ENCODE peak calls at places on chromosomes 12 and 14, in six cellular contexts. I, F, Q, O, T and V are unnamed samples.

GRCh38 chr14:100341301-100342031 is 18.3 kb downstream of the SLC25A47 start:
- DNase-seq in Q (peak), T (peak), I (peak), O (peak), F (no peak), V (peak)

GRCh38 chr14:94356379-94357056 is 31.9 kb downstream of the SERPINA1 start:
- DNase-seq in O (no peak), T (no peak), F (no peak), I (peak), Q (no peak), V (no peak)

GRCh38 chr12:92297932-92298681 is 152.5 kb upstream of the BTG1 start:
- DNase-seq in Q (peak), F (no peak), O (peak), T (peak), I (no peak), V (no peak)

GRCh38 chr14:23629204-23629603 is 7.0 kb upstream of the DHRS2 start:
- DNase-seq in T (no peak), I (no peak), O (no peak), Q (no peak), F (no peak), V (peak)

GRCh38 chr14:101588990-101589389 is 27.7 kb downstream of the DIO3 start:
- DNase-seq in I (no peak), F (no peak), O (no peak), T (no peak), Q (no peak), V (peak)

GRCh38 chr12:32877670-32878459 is 18.7 kb downstream of the PKP2 start:
- DNase-seq in I (no peak), F (peak), Q (no peak), O (peak), T (no peak), V (no peak)

GRCh38 chr12:132153501-132154340 is 9.5 kb downstream of the NOC4L start:
- DNase-seq in Q (peak), O (peak), T (peak), F (peak), I (peak), V (no peak)

GRCh38 chr12:75818863-75819262 is 212.7 kb downstream of the PHLDA1 start:
- DNase-seq in Q (peak), F (no peak), T (no peak), I (no peak), O (no peak), V (no peak)

GRCh38 chr12:69719336-69720316 is 19.0 kb upstream of the RAB3IP start:
- DNase-seq in I (no peak), F (no peak), T (peak), O (no peak), Q (no peak), V (no peak)

GRCh38 chr12:62522984-62523383 is 56.4 kb downstream of the MON2 start:
- DNase-seq in Q (peak), T (no peak), F (no peak), I (no peak), O (no peak), V (no peak)

GRCh38 chr12:6186114-6186827 is 13.9 kb upstream of the CD9 start:
- DNase-seq in T (no peak), O (no peak), Q (no peak), F (no peak), I (no peak), V (peak)

GRCh38 chr12:116426391-116427136 is 132.6 kb upstream of the MAP1LC3B2 start:
- DNase-seq in F (no peak), Q (peak), T (peak), O (peak), I (peak), V (peak)

GRCh38 chr12:120261951-120262851 is 3.3 kb downstream of the PXN start:
- DNase-seq in T (peak), F (no peak), O (peak), I (no peak), Q (no peak), V (no peak)

GRCh38 chr12:130617219-130617618 is 98.9 kb downstream of the RIMBP2 start:
- DNase-seq in T (no peak), F (no peak), I (no peak), O (no peak), Q (no peak), V (no peak)

GRCh38 chr12:49703647-49704137 is 3.5 kb downstream of the FMNL3 start:
- DNase-seq in Q (peak), I (no peak), T (peak), F (no peak), O (no peak), V (no peak)

GRCh38 chr12:33588082-33588712 is 148.6 kb upstream of the SYT10 start:
- DNase-seq in Q (no peak), I (peak), T (peak), F (no peak), O (peak), V (no peak)

GRCh38 chr12:48054955-48055821 is 50.7 kb downstream of the SENP1 start:
- DNase-seq in T (no peak), O (no peak), I (no peak), Q (no peak), F (no peak), V (no peak)

GRCh38 chr14:102049258-102050025 is 37.4 kb downstream of the HSP90AA1 start:
- DNase-seq in Q (no peak), I (no peak), O (no peak), F (no peak), T (no peak), V (no peak)

GRCh38 chr12:6773662-6774351 is 1.5 kb downstream of the LAG3 start:
- DNase-seq in Q (no peak), F (no peak), O (no peak), I (no peak), T (no peak), V (no peak)

GRCh38 chr12:69655616-69656336 is 43.3 kb downstream of the BEST3 start:
- DNase-seq in F (no peak), Q (peak), I (no peak), T (peak), O (no peak), V (no peak)

GRCh38 chr12:68331500-68331868 is 678 bp downstream of the MDM1 start:
- DNase-seq in F (no peak), I (no peak), T (peak), Q (no peak), O (no peak), V (no peak)

GRCh38 chr12:48078901-48079300 is 27.0 kb downstream of the SENP1 start:
- DNase-seq in Q (peak), F (no peak), T (peak), O (no peak), I (no peak), V (no peak)

GRCh38 chr12:113980537-113981337 is 14.6 kb upstream of the RBM19 start:
- DNase-seq in T (peak), I (no peak), Q (peak), O (no peak), F (no peak), V (no peak)

GRCh38 chr12:100528471-100529139 is 44.9 kb upstream of the GAS2L3 start:
- DNase-seq in T (no peak), F (no peak), O (no peak), I (no peak), Q (no peak), V (no peak)

GRCh38 chr14:74686324-74686723 is 26.6 kb downstream of the AREL1 start:
- DNase-seq in F (no peak), O (no peak), Q (no peak), I (no peak), T (no peak), V (no peak)

GRCh38 chr14:52272375-52272774 is 4.9 kb downstream of the PTGDR start:
- DNase-seq in F (no peak), T (peak), O (no peak), Q (peak), I (no peak), V (no peak)

GRCh38 chr14:93148979-93149378 is 33.3 kb upstream of the ITPK1 start:
- DNase-seq in T (no peak), Q (no peak), O (no peak), I (no peak), F (no peak), V (no peak)

GRCh38 chr14:30550335-30550734 is 8.6 kb upstream of the G2E3 start:
- DNase-seq in T (peak), F (no peak), Q (peak), O (no peak), I (no peak), V (no peak)

GRCh38 chr14:75579882-75580281 is 1.5 kb downstream of the FLVCR2 start:
- DNase-seq in O (no peak), F (no peak), Q (no peak), I (no peak), T (no peak), V (no peak)

DNA sequence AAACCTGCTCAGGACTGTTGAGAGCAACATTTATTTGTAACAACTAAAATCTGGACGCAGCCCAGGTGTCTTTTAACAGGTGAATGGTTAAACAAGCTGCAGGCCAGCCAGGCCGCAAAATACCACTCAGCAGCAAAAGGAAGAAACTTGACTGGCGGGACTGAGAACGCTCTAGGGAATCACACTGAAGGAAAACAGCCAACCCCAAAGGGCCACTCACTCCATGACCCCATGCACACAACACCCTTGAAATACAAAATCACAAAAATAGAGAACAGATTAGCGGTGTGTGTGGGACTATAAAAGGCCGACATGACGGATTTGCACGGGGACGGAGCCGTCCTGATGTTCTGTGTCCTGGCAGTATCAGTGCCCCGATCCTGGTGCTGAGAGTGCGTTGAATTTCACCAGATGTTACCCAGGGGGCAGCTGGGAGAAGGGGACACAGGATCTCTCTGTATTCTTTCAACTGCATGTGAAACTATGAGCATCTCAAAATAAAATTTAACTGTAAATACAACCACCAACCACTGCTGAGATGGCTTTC is 23.0 kb downstream of the VPS37B start:
- DNase-seq in O (no peak), T (no peak), Q (no peak), I (no peak), F (no peak), V (peak)
- H3K27ac ChIP-seq in O (no peak), T (no peak), Q (no peak), I (peak), F (peak), V (peak)

GRCh38 chr14:20836668-20837338 is 34.2 kb upstream of the RNASE1 start:
- DNase-seq in T (peak), Q (peak), F (no peak), O (no peak), I (no peak), V (no peak)
- TF ChIP-seq CTCF in T (peak), Q (peak), F (peak), O (no peak), I (peak), V (no peak)

GRCh38 chr12:57235012-57235727 is 5.7 kb downstream of the SHMT2 start:
- DNase-seq in O (peak), I (no peak), F (peak), T (no peak), Q (peak), V (peak)
- H3K4me3 ChIP-seq in O (peak), I (no peak), F (peak), T (no peak), Q (no peak), V (peak)

DNA sequence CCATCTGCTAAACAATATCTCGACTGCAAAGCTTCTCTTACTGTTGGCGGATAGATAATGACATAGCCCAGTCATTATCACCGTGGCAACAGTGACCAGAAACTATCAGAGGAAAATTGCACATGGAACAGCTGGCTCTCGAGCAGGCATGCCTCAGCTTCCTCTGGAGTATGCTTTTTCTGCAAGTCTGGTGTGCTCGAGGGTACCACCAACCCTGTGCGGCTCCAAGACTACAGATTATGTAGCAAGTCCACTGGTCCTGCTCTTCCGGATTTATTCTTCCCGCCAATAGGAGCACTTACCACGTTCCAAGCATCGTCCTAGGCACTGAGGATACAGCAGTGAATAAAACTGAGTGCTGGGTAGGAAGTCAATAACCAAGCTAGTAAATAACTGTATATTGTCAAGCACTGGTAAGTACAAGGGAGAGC is 1.4 kb upstream of the GLRX5 start:
- DNase-seq in Q (peak), I (no peak), T (no peak), F (no peak), O (no peak), V (peak)
- H3K27ac ChIP-seq in Q (peak), I (peak), T (peak), F (peak), O (peak), V (peak)

GRCh38 chr12:64992641-64993040 is 128.5 kb downstream of the WIF1 start:
- DNase-seq in I (no peak), Q (no peak), F (no peak), T (no peak), O (no peak), V (no peak)
- TF ChIP-seq CTCF in I (no peak), Q (no peak), F (no peak), T (no peak), O (no peak), V (no peak)

DNA sequence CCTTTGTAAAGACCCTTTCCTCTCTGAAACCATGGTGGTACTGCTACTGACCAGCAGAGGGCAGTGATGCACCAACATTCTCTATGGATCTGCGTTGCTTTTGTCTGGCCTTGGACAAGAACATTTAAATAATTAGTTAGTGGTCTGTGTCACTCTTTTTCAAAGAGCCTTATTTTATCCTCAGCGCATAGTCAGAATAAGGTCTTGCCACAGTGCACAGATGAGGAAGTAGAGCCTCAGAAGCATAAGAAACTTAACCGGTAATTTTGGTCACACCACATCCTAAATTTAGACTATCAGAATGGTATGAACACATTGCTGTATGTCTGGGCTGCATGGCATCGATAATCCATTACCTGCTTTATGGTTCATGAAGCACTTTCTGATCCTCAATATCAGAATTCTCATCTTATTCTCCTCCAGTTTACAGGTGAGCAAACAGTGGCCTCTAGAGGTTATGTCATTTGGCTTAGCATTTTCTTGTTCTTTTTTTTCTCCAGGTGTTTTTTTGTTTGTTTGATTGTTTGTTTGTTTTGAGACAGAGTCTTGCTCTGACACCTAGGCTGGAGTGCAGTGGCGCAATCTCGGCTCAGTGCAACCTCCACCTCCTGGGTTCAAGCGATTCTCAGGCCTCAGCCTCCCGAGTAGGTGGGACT is 23.7 kb upstream of the IFT81 start:
- DNase-seq in F (no peak), I (peak), Q (peak), O (peak), T (peak), V (no peak)
- H3K4me3 ChIP-seq in F (no peak), I (no peak), Q (no peak), O (no peak), T (no peak), V (no peak)

GRCh38 chr12:51992246-51992645 is 14.5 kb upstream of the TAMALIN start:
- DNase-seq in Q (no peak), I (no peak), T (no peak), F (no peak), O (no peak), V (no peak)
- H3K27ac ChIP-seq in Q (no peak), I (no peak), T (no peak), F (no peak), O (no peak), V (no peak)

DNA sequence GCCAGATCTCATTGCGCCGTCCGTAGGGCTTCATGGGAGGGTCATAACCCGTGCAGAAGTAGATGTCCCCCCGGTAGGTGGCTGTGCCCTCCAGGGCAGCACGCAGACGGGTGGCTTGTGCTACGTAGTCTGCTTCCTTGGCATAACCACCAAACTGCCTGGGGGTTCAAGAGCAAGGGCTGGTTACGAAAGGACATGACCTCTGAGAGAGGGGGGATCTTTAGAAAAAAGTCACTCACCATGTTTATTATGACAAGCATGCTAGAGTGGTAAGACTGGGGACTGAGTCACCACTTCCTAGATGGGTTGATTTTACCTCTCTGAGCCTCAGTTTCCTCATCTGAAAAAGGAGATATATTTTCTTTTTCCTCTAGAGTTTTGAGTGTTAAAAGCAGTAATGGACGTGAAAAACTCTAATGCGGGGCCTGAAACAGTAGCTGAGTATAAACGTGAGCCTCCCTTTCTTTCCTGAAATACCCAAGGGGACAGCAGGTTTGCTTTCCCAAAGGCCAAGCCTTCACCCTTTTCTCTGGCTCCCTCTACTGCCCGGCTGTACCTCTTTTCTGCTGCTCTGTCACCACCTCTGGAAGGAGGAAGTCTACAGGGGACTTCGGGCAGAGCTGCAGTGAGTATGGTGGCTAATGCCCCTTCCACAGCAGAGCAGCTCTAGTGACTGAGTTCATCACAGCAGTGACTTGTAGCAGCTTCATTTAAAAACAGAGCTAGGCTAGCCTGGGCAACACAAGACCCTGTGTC is 23.5 kb upstream of the GPRC5D start:
- DNase-seq in I (no peak), Q (peak), F (no peak), T (peak), O (peak), V (no peak)
- TF ChIP-seq CTCF in I (no peak), Q (peak), F (no peak), T (peak), O (peak), V (no peak)